ENCODE peak calls at places on chromosome 1, in five cellular contexts. One of them, this sample, is unnamed.

GRCh38 chr1:63740432-63740831 is 33.4 kb upstream of the ROR1 start:
- DNase-seq in heart right ventricle: no peak
- DNase-seq in amygdala: no peak
- DNase-seq in HEK293T: no peak
- DNase-seq in NCI-H748 treated with DMSO at 0.1 percent for 48 hours: no peak
- DNase-seq in this sample: no peak

GRCh38 chr1:24047101-24047459 is 64.9 kb downstream of the MYOM3 start:
- DNase-seq in heart right ventricle: no peak
- DNase-seq in amygdala: no peak
- DNase-seq in HEK293T: no peak
- DNase-seq in NCI-H748 treated with DMSO at 0.1 percent for 48 hours: no peak
- DNase-seq in this sample: no peak

GRCh38 chr1:22773981-22774471 is 63.4 kb downstream of the EPHB2 start:
- DNase-seq in heart right ventricle: peak; percentile 39
- DNase-seq in amygdala: no peak
- DNase-seq in HEK293T: no peak
- DNase-seq in NCI-H748 treated with DMSO at 0.1 percent for 48 hours: no peak
- DNase-seq in this sample: no peak

GRCh38 chr1:230517786-230518185 is 91.7 kb upstream of the PGBD5 start:
- DNase-seq in heart right ventricle: peak; percentile 22
- DNase-seq in amygdala: no peak
- DNase-seq in HEK293T: no peak
- DNase-seq in NCI-H748 treated with DMSO at 0.1 percent for 48 hours: no peak
- DNase-seq in this sample: no peak

GRCh38 chr1:46169811-46170454 is 5.0 kb upstream of the TSPAN1 start:
- DNase-seq in heart right ventricle: no peak
- DNase-seq in amygdala: no peak
- DNase-seq in HEK293T: no peak
- DNase-seq in NCI-H748 treated with DMSO at 0.1 percent for 48 hours: no peak
- DNase-seq in this sample: no peak

GRCh38 chr1:244952940-244953339 is 88.6 kb upstream of the HNRNPU start:
- DNase-seq in heart right ventricle: no peak
- DNase-seq in amygdala: no peak
- DNase-seq in HEK293T: no peak
- DNase-seq in NCI-H748 treated with DMSO at 0.1 percent for 48 hours: no peak
- DNase-seq in this sample: no peak

GRCh38 chr1:231322880-231323530 is 14.6 kb downstream of the EXOC8 start:
- DNase-seq in heart right ventricle: no peak
- DNase-seq in amygdala: no peak
- DNase-seq in HEK293T: no peak
- DNase-seq in NCI-H748 treated with DMSO at 0.1 percent for 48 hours: no peak
- DNase-seq in this sample: no peak

GRCh38 chr1:149844650-149845255 is 54.6 kb upstream of the BOLA1 start:
- DNase-seq in heart right ventricle: no peak
- DNase-seq in amygdala: no peak
- DNase-seq in HEK293T: no peak
- DNase-seq in NCI-H748 treated with DMSO at 0.1 percent for 48 hours: no peak
- DNase-seq in this sample: no peak

GRCh38 chr1:241688940-241689368 is 36.9 kb downstream of the WDR64 start:
- DNase-seq in heart right ventricle: no peak
- DNase-seq in amygdala: no peak
- DNase-seq in HEK293T: no peak
- DNase-seq in NCI-H748 treated with DMSO at 0.1 percent for 48 hours: no peak
- DNase-seq in this sample: no peak

GRCh38 chr1:52658795-52659194 is 25.8 kb downstream of the SHISAL2A start:
- DNase-seq in heart right ventricle: no peak
- DNase-seq in amygdala: no peak
- DNase-seq in HEK293T: no peak
- DNase-seq in NCI-H748 treated with DMSO at 0.1 percent for 48 hours: no peak
- DNase-seq in this sample: no peak

GRCh38 chr1:107896946-107897345 is 68.0 kb downstream of the VAV3 start:
- DNase-seq in heart right ventricle: no peak
- DNase-seq in amygdala: no peak
- DNase-seq in HEK293T: no peak
- DNase-seq in NCI-H748 treated with DMSO at 0.1 percent for 48 hours: no peak
- DNase-seq in this sample: no peak

GRCh38 chr1:63635681-63636080 is 42.5 kb downstream of the PGM1 start:
- DNase-seq in heart right ventricle: no peak
- DNase-seq in amygdala: no peak
- DNase-seq in HEK293T: no peak
- DNase-seq in NCI-H748 treated with DMSO at 0.1 percent for 48 hours: no peak
- DNase-seq in this sample: no peak

GRCh38 chr1:234719454-234720258 is 109.7 kb upstream of the IRF2BP2 start:
- DNase-seq in heart right ventricle: no peak
- DNase-seq in amygdala: no peak
- DNase-seq in HEK293T: no peak
- DNase-seq in NCI-H748 treated with DMSO at 0.1 percent for 48 hours: no peak
- DNase-seq in this sample: no peak

GRCh38 chr1:3372317-3372716 is 82.1 kb upstream of the ARHGEF16 start:
- DNase-seq in heart right ventricle: no peak
- DNase-seq in amygdala: no peak
- DNase-seq in HEK293T: no peak
- DNase-seq in NCI-H748 treated with DMSO at 0.1 percent for 48 hours: no peak
- DNase-seq in this sample: no peak

GRCh38 chr1:76770979-76771378 is 96.3 kb upstream of the ST6GALNAC5 start:
- DNase-seq in heart right ventricle: no peak
- DNase-seq in amygdala: no peak
- DNase-seq in HEK293T: no peak
- DNase-seq in NCI-H748 treated with DMSO at 0.1 percent for 48 hours: peak; percentile 31
- DNase-seq in this sample: peak; percentile 14

GRCh38 chr1:56025942-56026341 is 553.4 kb downstream of the PLPP3 start:
- DNase-seq in heart right ventricle: no peak
- DNase-seq in amygdala: no peak
- DNase-seq in HEK293T: no peak
- DNase-seq in NCI-H748 treated with DMSO at 0.1 percent for 48 hours: no peak
- DNase-seq in this sample: no peak

GRCh38 chr1:214002472-214002871 is 14.7 kb downstream of the PROX1 start:
- DNase-seq in heart right ventricle: no peak
- DNase-seq in amygdala: no peak
- DNase-seq in HEK293T: no peak
- DNase-seq in NCI-H748 treated with DMSO at 0.1 percent for 48 hours: peak; percentile 73
- DNase-seq in this sample: no peak

GRCh38 chr1:221439008-221439733 is 302.7 kb downstream of the DUSP10 start:
- DNase-seq in heart right ventricle: no peak
- DNase-seq in amygdala: no peak
- DNase-seq in HEK293T: no peak
- DNase-seq in NCI-H748 treated with DMSO at 0.1 percent for 48 hours: no peak
- DNase-seq in this sample: no peak